ENCODE peak calls at places on chromosomes 5 and 9, in six cellular contexts. F, E, B, U, D and O are unnamed samples.

GRCh38 chr9:93084471-93084881 is 11.5 kb upstream of the CARD19 start:
- DNase-seq in B (no peak), E (no peak), U (no peak), F (peak), D (no peak), O (no peak)

GRCh38 chr9:123401879-123402513 is 46.0 kb downstream of the CRB2 start:
- DNase-seq in E (peak), U (peak), F (no peak), D (peak), B (no peak), O (peak)

GRCh38 chr5:148740966-148741742 is 85.3 kb upstream of the ADRB2 start:
- DNase-seq in D (peak), E (peak), U (peak), B (no peak), F (no peak), O (peak)

GRCh38 chr9:14524881-14525515 is 168.2 kb downstream of the ZDHHC21 start:
- DNase-seq in F (no peak), D (no peak), E (no peak), U (no peak), B (no peak), O (no peak)

GRCh38 chr5:135979510-135979909 is 24.7 kb upstream of the LECT2 start:
- DNase-seq in D (no peak), F (no peak), U (peak), B (no peak), E (no peak), O (no peak)

GRCh38 chr9:89899476-89900047 is 294.8 kb downstream of the GADD45G start:
- DNase-seq in E (no peak), U (no peak), D (no peak), F (no peak), B (no peak), O (no peak)

GRCh38 chr9:23658859-23659258 is 167.2 kb downstream of the ELAVL2 start:
- DNase-seq in U (no peak), E (no peak), B (no peak), F (no peak), D (no peak), O (no peak)

GRCh38 chr9:136039488-136039887 is 55.6 kb downstream of the NACC2 start:
- DNase-seq in F (no peak), B (no peak), D (no peak), E (no peak), U (no peak), O (no peak)

GRCh38 chr5:155926011-155926410 is 401.0 kb upstream of the SGCD start:
- DNase-seq in D (peak), B (no peak), E (no peak), U (peak), F (no peak), O (peak)

GRCh38 chr5:179344301-179345178 is 721 bp downstream of the ADAMTS2 start:
- DNase-seq in E (no peak), U (no peak), B (no peak), D (no peak), F (no peak), O (no peak)

GRCh38 chr9:137313326-137313920 is 11.4 kb upstream of the NRARP start:
- DNase-seq in E (no peak), D (peak), B (no peak), F (peak), U (no peak), O (no peak)

GRCh38 chr9:78903581-78903980 is 606.7 kb downstream of the PSAT1 start:
- DNase-seq in U (no peak), B (no peak), D (no peak), F (no peak), E (no peak), O (no peak)